ENCODE peak calls at places on chromosomes 12 and 14, in nine cellular contexts. F, X, C, W, D, N, L, K and B are unnamed samples.
A peak's percentile ranks its signal among the peaks of the same experiment; 100 is the strongest.

GRCh38 chr12:6372403-6373003 is 2.9 kb downstream of the SCNN1A start:
- DNase-seq in F (no peak), X (peak; percentile 66), C (no peak), W (peak; percentile 68), D (peak; percentile 35), N (no peak), L (peak; percentile 62), K (peak; percentile 29), B (no peak)

GRCh38 chr14:79437951-79438350 is 773.4 kb downstream of the DIO2 start:
- DNase-seq in F (no peak), X (no peak), C (no peak), W (no peak), D (no peak), N (no peak), L (no peak), K (no peak), B (no peak)

GRCh38 chr12:67517181-67517887 is 131.2 kb upstream of the DYRK2 start:
- DNase-seq in F (no peak), X (peak; percentile 56), C (peak; percentile 49), W (no peak), D (no peak), N (no peak), L (no peak), K (no peak), B (no peak)

GRCh38 chr12:12812163-12812562 is 983 bp upstream of the DDX47 start:
- DNase-seq in F (no peak), X (no peak), C (no peak), W (no peak), D (no peak), N (no peak), L (no peak), K (no peak), B (no peak)

GRCh38 chr12:52423661-52424503 is 10.3 kb downstream of the KRT75 start:
- DNase-seq in F (no peak), X (no peak), C (no peak), W (no peak), D (no peak), N (no peak), L (no peak), K (no peak), B (no peak)

GRCh38 chr12:62259311-62259992 is 752 bp upstream of the USP15 start:
- DNase-seq in F (peak; percentile 24), X (no peak), C (no peak), W (no peak), D (no peak), N (no peak), L (no peak), K (peak; percentile 9), B (no peak)

GRCh38 chr14:72962829-72963312 is 36.6 kb downstream of the DCAF4 start:
- DNase-seq in F (no peak), X (peak; percentile 71), C (no peak), W (peak; percentile 63), D (peak; percentile 44), N (no peak), L (peak; percentile 52), K (peak; percentile 79), B (no peak)

GRCh38 chr14:52974406-52974805 is 23.6 kb upstream of the FERMT2 start:
- DNase-seq in F (no peak), X (no peak), C (no peak), W (no peak), D (no peak), N (no peak), L (no peak), K (no peak), B (no peak)

GRCh38 chr14:101412741-101413140 is 148.6 kb upstream of the DIO3 start:
- DNase-seq in F (no peak), X (no peak), C (no peak), W (no peak), D (no peak), N (no peak), L (no peak), K (no peak), B (no peak)

GRCh38 chr14:90758959-90759358 is 57.3 kb downstream of the TTC7B start:
- DNase-seq in F (no peak), X (peak; percentile 58), C (peak; percentile 78), W (peak; percentile 22), D (no peak), N (peak; percentile 58), L (no peak), K (no peak), B (no peak)

GRCh38 chr14:36676236-36676635 is 14.6 kb downstream of the PAX9 start:
- DNase-seq in F (no peak), X (no peak), C (no peak), W (no peak), D (peak; percentile 59), N (no peak), L (no peak), K (peak; percentile 80), B (no peak)
- H3K4me3 ChIP-seq in F (no peak overlapping the region), X (no peak overlapping the region), C (no peak overlapping the region), W (no peak overlapping the region), D (peak overlapping the region; percentile 33), N (no peak overlapping the region), L (no peak overlapping the region), K (peak overlapping the region; percentile 14), B (no peak overlapping the region)

GRCh38 chr12:64672925-64673409 is 62.7 kb downstream of the RASSF3 start:
- DNase-seq in F (no peak), X (peak; percentile 71), C (peak; percentile 88), W (no peak), D (no peak), N (no peak), L (no peak), K (no peak), B (no peak)
- H3K4me3 ChIP-seq in F (no peak overlapping the region), X (no peak overlapping the region), C (no peak overlapping the region), W (no peak overlapping the region), D (no peak overlapping the region), N (no peak overlapping the region), L (no peak overlapping the region), K (no peak overlapping the region), B (no peak overlapping the region)

DNA sequence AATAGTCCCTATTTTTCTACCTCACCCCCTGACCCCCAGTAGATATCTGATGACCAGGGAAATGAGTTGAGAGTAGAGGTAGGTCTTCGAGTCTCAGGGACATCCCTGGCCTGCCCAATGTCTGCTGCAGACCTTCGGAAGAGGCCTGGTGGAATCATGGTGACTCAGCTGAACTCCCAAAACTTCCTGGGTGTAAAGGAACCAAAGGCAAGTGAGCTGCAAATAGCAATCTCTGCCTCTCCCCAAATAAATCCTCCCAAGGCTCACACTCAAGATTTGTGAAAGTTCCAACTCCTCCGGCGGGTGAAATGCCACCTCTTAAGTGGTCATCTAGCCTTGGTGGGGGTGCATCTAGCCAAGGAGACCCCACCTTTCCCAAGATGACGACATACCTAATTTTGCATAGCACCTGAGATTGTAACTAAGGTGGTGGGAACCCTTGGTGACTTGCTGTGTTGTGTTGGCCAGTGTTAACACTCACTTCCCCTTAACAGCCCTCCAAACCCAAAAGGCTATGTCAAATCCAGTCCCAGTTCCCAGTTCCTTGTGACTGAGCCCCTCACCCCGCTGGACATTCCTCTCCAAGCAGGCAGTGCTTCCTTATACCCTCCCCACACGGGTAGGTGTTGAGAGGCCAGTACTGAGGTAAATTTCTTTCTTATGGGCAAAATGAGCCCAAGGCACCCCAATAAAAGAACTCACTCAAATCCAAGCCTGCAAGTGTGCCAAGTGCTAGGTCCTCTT is 6.2 kb downstream of the ZFP36L1 start:
- DNase-seq in F (no peak), X (peak; percentile 37), C (no peak), W (no peak), D (peak; percentile 26), N (no peak), L (no peak), K (peak; percentile 62), B (no peak)
- H3K4me3 ChIP-seq in F (no peak overlapping the region), X (no peak overlapping the region), C (no peak overlapping the region), W (no peak overlapping the region), D (no peak overlapping the region), N (no peak overlapping the region), L (no peak overlapping the region), K (no peak overlapping the region), B (no peak overlapping the region)

GRCh38 chr12:51390457-51391046 is 654 bp downstream of the GALNT6 start:
- DNase-seq in F (no peak), X (no peak), C (no peak), W (no peak), D (no peak), N (no peak), L (no peak), K (no peak), B (no peak)
- H3K4me3 ChIP-seq in F (peak overlapping the region; percentile 75), X (no peak overlapping the region), C (no peak overlapping the region), W (peak overlapping the region; percentile 52), D (peak overlapping the region; percentile 64), N (peak overlapping the region; percentile 55), L (peak overlapping the region; percentile 42), K (peak overlapping the region; percentile 97), B (peak overlapping the region; percentile 81)

DNA sequence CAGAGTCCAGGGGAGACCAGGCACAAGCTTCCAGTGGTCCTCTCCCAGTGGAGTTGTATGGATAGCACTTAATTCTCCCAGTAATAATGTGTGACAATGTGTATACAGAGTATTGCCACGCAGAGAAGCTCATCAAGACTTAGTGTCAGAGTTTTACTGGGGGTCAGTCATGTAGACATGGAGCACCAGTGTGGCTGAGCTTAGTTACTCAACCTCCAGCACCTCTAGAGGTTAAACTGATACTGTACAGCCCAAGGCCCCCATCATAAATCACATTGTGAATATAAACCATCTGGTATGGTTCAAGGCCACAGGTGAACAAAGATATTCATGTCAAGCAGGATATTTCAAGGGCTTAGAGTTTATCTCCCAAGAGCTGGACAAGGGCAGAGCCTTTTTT is 378.1 kb upstream of the TMPO start:
- DNase-seq in F (no peak), X (no peak), C (no peak), W (no peak), D (no peak), N (no peak), L (no peak), K (no peak), B (no peak)
- H3K4me3 ChIP-seq in F (no peak overlapping the region), X (no peak overlapping the region), C (no peak overlapping the region), W (no peak overlapping the region), D (no peak overlapping the region), N (no peak overlapping the region), L (no peak overlapping the region), K (no peak overlapping the region), B (no peak overlapping the region)

GRCh38 chr12:48978291-48978740 is at the start of gene WNT1:
- DNase-seq in F (no peak), X (no peak), C (peak; percentile 53), W (no peak), D (peak; percentile 41), N (no peak), L (no peak), K (no peak), B (no peak)

GRCh38 chr12:48980953-48981756 is 3.0 kb downstream of the WNT1 start:
- DNase-seq in F (no peak), X (peak; percentile 37), C (peak; percentile 69), W (no peak), D (peak; percentile 69), N (no peak), L (no peak), K (peak; percentile 67), B (peak; percentile 54)

GRCh38 chr12:48980389-48980952 is 2.3 kb downstream of the WNT1 start:
- DNase-seq in F (no peak), X (no peak), C (peak; percentile 69), W (no peak), D (peak; percentile 70), N (no peak), L (no peak), K (peak; percentile 88), B (no peak)

GRCh38 chr12:48978741-48979601 is 849 bp downstream of the WNT1 start:
- DNase-seq in F (no peak), X (no peak), C (no peak), W (no peak), D (peak; percentile 30), N (no peak), L (no peak), K (no peak), B (no peak)

GRCh38 chr12:48979602-48980388 is 1.7 kb downstream of the WNT1 start:
- DNase-seq in F (no peak), X (no peak), C (peak; percentile 76), W (no peak), D (peak; percentile 56), N (no peak), L (no peak), K (peak; percentile 52), B (no peak)
- H3K4me3 ChIP-seq in F (peak overlapping the region; percentile 16), X (no peak overlapping the region), C (no peak overlapping the region), W (peak overlapping the region; percentile 7), D (peak overlapping the region; percentile 30), N (peak overlapping the region; percentile 46), L (peak overlapping the region; percentile 13), K (peak overlapping the region; percentile 59), B (peak overlapping the region; percentile 47)